ENCODE peak calls at places on chromosome 14, in six cellular contexts. P, L, B, Q, C and E are unnamed samples.

GRCh38 chr14:100988011-100988410 is 84.5 kb upstream of the RTL1 start:
- DNase-seq in P (no peak), L (no peak), B (no peak), Q (no peak), C (no peak), E (no peak)

GRCh38 chr14:74048291-74048690 is 29.1 kb downstream of the BBOF1 start:
- DNase-seq in P (no peak), L (no peak), B (no peak), Q (peak; percentile 9), C (no peak), E (no peak)

GRCh38 chr14:90458536-90458935 is 61.7 kb downstream of the CALM1 start:
- DNase-seq in P (no peak), L (no peak), B (no peak), Q (no peak), C (no peak), E (no peak)

GRCh38 chr14:44418856-44419255 is 88.2 kb downstream of the FSCB start:
- DNase-seq in P (no peak), L (no peak), B (no peak), Q (no peak), C (no peak), E (no peak)

GRCh38 chr14:100573009-100573756 is 14.0 kb downstream of the BEGAIN start:
- DNase-seq in P (no peak), L (no peak), B (no peak), Q (no peak), C (no peak), E (no peak)

GRCh38 chr14:82911930-82912329 is 1378.3 kb upstream of the SEL1L start:
- DNase-seq in P (no peak), L (no peak), B (no peak), Q (no peak), C (no peak), E (no peak)

GRCh38 chr14:93319494-93319893 is 13.3 kb downstream of the BTBD7 start:
- DNase-seq in P (no peak), L (no peak), B (no peak), Q (no peak), C (no peak), E (no peak)

GRCh38 chr14:93543766-93544165 is 113.0 kb downstream of the UNC79 start:
- DNase-seq in P (no peak), L (no peak), B (no peak), Q (peak; percentile 33), C (no peak), E (no peak)

GRCh38 chr14:56131865-56132830 is 13.9 kb downstream of the PELI2 start:
- DNase-seq in P (peak; percentile 13), L (peak; percentile 50), B (no peak), Q (no peak), C (no peak), E (no peak)

GRCh38 chr14:60222820-60223219 is 26.2 kb upstream of the PPM1A start:
- DNase-seq in P (peak; percentile 94), L (no peak), B (peak; percentile 78), Q (no peak), C (no peak), E (no peak)

GRCh38 chr14:71011479-71011878 is 104.2 kb downstream of the PCNX1 start:
- DNase-seq in P (no peak), L (no peak), B (no peak), Q (no peak), C (no peak), E (peak; percentile 23)

GRCh38 chr14:91649930-91650329 is 82.0 kb downstream of the CATSPERB start:
- DNase-seq in P (no peak), L (no peak), B (no peak), Q (peak; percentile 12), C (no peak), E (no peak)

GRCh38 chr14:53956427-53957201 is at the start of gene BMP4:
- DNase-seq in P (no peak), L (no peak), B (peak; percentile 84), Q (peak; percentile 29), C (no peak), E (peak; percentile 13)

GRCh38 chr14:54003064-54003463 is 46.4 kb upstream of the BMP4 start:
- DNase-seq in P (no peak), L (peak; percentile 89), B (no peak), Q (no peak), C (no peak), E (no peak)

GRCh38 chr14:93970589-93970966 is 5.8 kb downstream of the ASB2 start:
- DNase-seq in P (peak; percentile 24), L (no peak), B (no peak), Q (no peak), C (peak; percentile 60), E (peak; percentile 56)

GRCh38 chr14:102280376-102280962 is 24.5 kb downstream of the MOK start:
- DNase-seq in P (no peak), L (no peak), B (no peak), Q (peak; percentile 97), C (no peak), E (no peak)